ENCODE peak calls at places on chromosomes 5 and 9, in ten cellular contexts. I, Z, N, U, M, V, X, P, E and T are unnamed samples. For H3K4me1, the result is how much of the 10 kb centered on the place peaks cover.

GRCh38 chr5:174195517-174195916 is 150.0 kb downstream of the NSG2 start:
- ATAC-seq in I (no peak), Z (no peak), N (no peak), U (no peak), M (no peak), V (peak), X (no peak), P (no peak), E (no peak), T (no peak)

GRCh38 chr9:14383815-14384214 is 69.9 kb upstream of the NFIB start:
- ATAC-seq in I (no peak), Z (no peak), N (no peak), U (no peak), M (peak), V (no peak), X (no peak), P (no peak), E (no peak), T (no peak)

GRCh38 chr9:4464911-4465513 is 25.3 kb upstream of the SLC1A1 start:
- ATAC-seq in I (no peak), Z (no peak), N (no peak), U (no peak), M (no peak), V (no peak), X (peak), P (no peak), E (no peak), T (no peak)

GRCh38 chr5:153147891-153148623 is 342.4 kb upstream of the GRIA1 start:
- ATAC-seq in I (peak), Z (peak), N (peak), U (peak), M (no peak), V (peak), X (peak), P (peak), E (no peak), T (no peak)

GRCh38 chr9:69036799-69037198 is 1.2 kb downstream of the FXN start:
- ATAC-seq in I (no peak), Z (peak), N (no peak), U (peak), M (no peak), V (no peak), X (no peak), P (no peak), E (no peak), T (no peak)

GRCh38 chr5:105304859-105305258 is 1742.3 kb upstream of the NUDT12 start:
- ATAC-seq in I (no peak), Z (no peak), N (no peak), U (no peak), M (no peak), V (no peak), X (no peak), P (no peak), E (no peak), T (no peak)

GRCh38 chr5:17359451-17359965 is 138.5 kb upstream of the TAF11L2 start:
- ATAC-seq in I (peak), Z (no peak), N (no peak), U (no peak), M (no peak), V (no peak), X (no peak), P (no peak), E (peak), T (no peak)

GRCh38 chr9:27184556-27185351 is 75.7 kb downstream of the TEK start:
- ATAC-seq in I (no peak), Z (no peak), N (peak), U (no peak), M (peak), V (peak), X (no peak), P (no peak), E (no peak), T (no peak)

GRCh38 chr9:96014078-96014477 is 138.6 kb downstream of the ERCC6L2 start:
- ATAC-seq in I (no peak), Z (peak), N (peak), U (no peak), M (no peak), V (no peak), X (no peak), P (no peak), E (no peak), T (no peak)

GRCh38 chr9:129166962-129167557 is 11.0 kb downstream of the IER5L start:
- ATAC-seq in I (peak), Z (peak), N (peak), U (peak), M (peak), V (peak), X (peak), P (peak), E (peak), T (peak)

GRCh38 chr5:142839711-142840441 is 69.7 kb downstream of the ARHGAP26 start:
- ATAC-seq in I (peak), Z (no peak), N (peak), U (no peak), M (peak), V (no peak), X (no peak), P (peak), E (peak), T (peak)

GRCh38 chr5:94808497-94808896 is 190.0 kb downstream of the SLF1 start:
- ATAC-seq in I (no peak), Z (no peak), N (no peak), U (no peak), M (no peak), V (no peak), X (no peak), P (no peak), E (no peak), T (no peak)

GRCh38 chr5:83256091-83256775 is 178.9 kb downstream of the XRCC4 start:
- ATAC-seq in I (no peak), Z (no peak), N (no peak), U (no peak), M (no peak), V (no peak), X (no peak), P (no peak), E (no peak), T (no peak)

GRCh38 chr9:119009253-119009652 is 360.0 kb downstream of the BRINP1 start:
- ATAC-seq in I (peak), Z (peak), N (no peak), U (no peak), M (no peak), V (no peak), X (peak), P (no peak), E (no peak), T (no peak)

GRCh38 chr5:135432113-135432512 is 15.0 kb downstream of the DCANP1 start:
- ATAC-seq in I (no peak), Z (no peak), N (no peak), U (no peak), M (no peak), V (peak), X (no peak), P (peak), E (no peak), T (no peak)

GRCh38 chr5:87154191-87154590 is 113.5 kb upstream of the RASA1 start:
- ATAC-seq in I (no peak), Z (no peak), N (no peak), U (no peak), M (no peak), V (no peak), X (no peak), P (no peak), E (no peak), T (no peak)

GRCh38 chr9:100525563-100525962 is 52.3 kb upstream of the CAVIN4 start:
- ATAC-seq in I (no peak), Z (no peak), N (no peak), U (no peak), M (no peak), V (peak), X (no peak), P (no peak), E (no peak), T (no peak)

GRCh38 chr5:149433524-149434131 is 54.5 kb upstream of the IL17B start:
- ATAC-seq in I (no peak), Z (no peak), N (peak), U (no peak), M (no peak), V (no peak), X (no peak), P (peak), E (peak), T (peak)

GRCh38 chr5:5752844-5753243 is 330.4 kb downstream of the ICE1 start:
- ATAC-seq in I (no peak), Z (no peak), N (no peak), U (no peak), M (no peak), V (no peak), X (peak), P (no peak), E (no peak), T (no peak)

GRCh38 chr5:5751496-5751895 is 329.0 kb downstream of the ICE1 start:
- ATAC-seq in I (no peak), Z (no peak), N (no peak), U (no peak), M (no peak), V (no peak), X (peak), P (no peak), E (no peak), T (no peak)

GRCh38 chr5:5751987-5752386 is 329.5 kb downstream of the ICE1 start:
- ATAC-seq in I (no peak), Z (no peak), N (no peak), U (no peak), M (no peak), V (no peak), X (peak), P (no peak), E (no peak), T (no peak)

DNA sequence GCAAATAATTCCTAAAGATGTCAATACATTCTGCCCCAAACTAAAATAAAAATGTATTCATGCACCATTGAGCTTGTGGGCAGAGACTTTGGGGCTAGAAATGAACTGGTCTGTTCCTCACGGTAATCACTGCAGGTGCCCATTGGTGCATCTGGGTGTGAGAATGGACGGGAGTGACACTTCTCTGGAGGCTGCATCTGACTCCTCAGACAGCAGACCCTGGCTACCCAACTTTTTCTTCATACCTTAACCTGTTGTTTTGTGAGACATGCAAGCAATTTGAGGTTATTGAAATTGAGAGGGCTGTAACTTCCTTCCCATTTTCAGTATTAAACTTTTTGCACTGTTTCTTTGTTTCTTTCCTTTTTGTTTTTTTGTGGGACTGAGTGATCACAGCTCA is 333.4 kb downstream of the ICE1 start:
- ATAC-seq in I (no peak), Z (no peak), N (no peak), U (no peak), M (no peak), V (no peak), X (peak), P (no peak), E (no peak), T (no peak)
- H3K4me1 ChIP-seq in I (under half), Z (under half), N (under half), U (under half), M (under half), V (under half), X (half or more), P (under half), E (under half), T (under half)

DNA sequence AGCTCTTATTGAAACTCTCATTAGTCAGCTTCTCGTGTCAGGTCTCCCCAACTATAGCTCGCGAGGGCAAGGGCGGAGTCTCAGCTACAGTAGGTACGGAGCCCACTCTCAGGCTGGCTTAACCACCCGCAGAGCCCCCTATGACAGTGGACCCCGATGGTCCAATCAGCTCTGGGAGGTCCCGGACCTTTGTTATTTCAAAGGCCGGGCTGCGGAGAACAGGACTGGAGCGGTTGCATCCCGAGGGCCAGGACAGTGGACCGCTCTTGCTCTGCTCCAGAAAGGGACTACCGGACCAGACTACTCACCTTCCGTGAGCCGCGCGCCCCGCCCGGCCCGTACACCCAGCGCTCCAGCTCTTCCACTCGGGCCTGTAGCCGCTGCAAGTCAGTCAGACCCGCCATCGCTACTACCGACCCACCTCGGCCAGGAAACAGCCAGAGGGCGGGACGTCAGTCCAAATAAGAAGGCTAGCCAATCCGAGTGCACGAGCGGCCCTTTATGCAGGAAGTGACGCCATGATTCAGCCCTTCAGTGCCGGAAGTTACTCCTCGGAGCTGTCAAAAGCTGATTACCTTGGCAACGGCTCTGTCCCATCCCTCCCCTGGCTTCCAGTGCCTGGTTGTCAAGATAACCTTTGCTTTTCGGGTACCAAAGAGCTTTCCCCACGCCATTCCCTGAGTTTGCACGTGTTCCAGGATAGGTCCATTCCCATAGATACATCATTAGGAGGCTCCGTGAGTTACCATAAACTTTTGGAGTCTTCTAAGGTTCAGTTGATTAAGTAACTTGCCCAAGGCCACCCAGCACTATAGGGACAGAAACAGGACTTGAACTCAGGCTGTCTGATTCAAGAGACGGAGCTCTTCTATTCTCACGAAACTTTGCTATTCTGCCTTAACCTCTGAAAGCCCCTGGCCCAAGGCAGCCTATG is at the start of gene DCTN3:
- ATAC-seq in I (peak), Z (peak), N (peak), U (peak), M (peak), V (peak), X (peak), P (peak), E (peak), T (peak)
- TF ChIP-seq POLR2A in I (no peak), Z (peak), N (peak), U (peak), M (no peak), V (peak), X (peak), P (peak), E (peak), T (peak)

GRCh38 chr5:139675213-139675612 is 27.1 kb downstream of the CXXC5 start:
- ATAC-seq in I (no peak), Z (no peak), N (no peak), U (no peak), M (no peak), V (peak), X (no peak), P (no peak), E (no peak), T (no peak)
- H3K4me1 ChIP-seq in I (under half), Z (under half), N (under half), U (under half), M (half or more), V (under half), X (under half), P (under half), E (under half), T (under half)

GRCh38 chr5:179820127-179820482 is 600 bp upstream of the SQSTM1 start:
- ATAC-seq in I (no peak), Z (peak), N (no peak), U (peak), M (peak), V (peak), X (no peak), P (peak), E (no peak), T (no peak)

GRCh38 chr5:179822444-179822990 is 1.8 kb downstream of the SQSTM1 start:
- ATAC-seq in I (no peak), Z (no peak), N (no peak), U (no peak), M (no peak), V (no peak), X (no peak), P (no peak), E (no peak), T (no peak)

GRCh38 chr5:179820483-179821297 is at the start of gene SQSTM1:
- ATAC-seq in I (peak), Z (peak), N (peak), U (peak), M (peak), V (peak), X (peak), P (peak), E (peak), T (peak)

GRCh38 chr5:179822059-179822432 is 1.3 kb downstream of the SQSTM1 start:
- ATAC-seq in I (no peak), Z (no peak), N (no peak), U (no peak), M (no peak), V (no peak), X (no peak), P (no peak), E (no peak), T (no peak)

DNA sequence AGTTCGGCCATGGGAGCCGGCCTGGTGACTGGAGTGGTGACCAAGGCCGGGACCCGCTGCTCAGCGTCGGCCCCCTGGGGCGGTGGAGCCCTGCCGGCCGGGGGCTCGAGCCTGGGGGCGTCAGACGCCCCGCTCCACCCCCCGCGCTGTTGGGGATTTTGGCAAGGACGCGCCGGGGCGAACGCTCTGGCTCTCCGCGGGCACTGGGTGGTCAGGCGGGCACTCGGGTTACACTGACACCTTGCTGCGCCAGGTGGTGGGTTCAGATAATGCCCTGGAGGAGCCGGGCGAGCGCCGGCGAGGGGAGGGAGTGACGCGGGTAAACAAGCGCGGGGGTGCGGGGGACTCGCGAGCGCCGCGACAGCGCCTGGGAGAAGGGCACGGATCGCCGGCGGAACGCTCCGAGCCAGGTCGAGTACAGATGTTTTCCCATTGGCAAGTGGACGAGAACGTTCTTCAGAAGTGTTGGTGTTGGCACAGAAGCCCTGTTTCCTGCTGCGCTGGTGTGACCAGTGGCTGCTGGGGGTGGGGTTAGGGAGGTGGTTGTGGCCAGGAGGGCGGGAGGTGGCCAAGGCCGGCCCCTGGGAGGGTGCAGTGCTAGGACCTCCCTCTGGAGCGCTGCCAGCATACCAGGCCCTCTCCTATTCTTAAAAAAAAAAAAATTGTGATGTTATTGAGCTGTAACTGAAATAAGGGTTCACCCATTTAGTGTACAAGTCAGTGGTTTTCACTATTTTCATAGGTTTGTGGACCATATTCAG is 773 bp downstream of the SQSTM1 start:
- ATAC-seq in I (peak), Z (peak), N (peak), U (peak), M (peak), V (peak), X (peak), P (peak), E (peak), T (peak)
- TF ChIP-seq POLR2A in I (no peak), Z (peak), N (peak), U (no peak), M (peak), V (peak), X (peak), P (peak), E (peak), T (peak)